ENCODE peak calls at places on chromosomes 3 and 15, in eight cellular contexts. F is Peyer's patch, J is endothelial cell of umbilical vein, M is fibroblast of lung, Q is PC-3, L is thyroid gland, R is body of pancreas, U is right lobe of liver. K is an unnamed sample.

GRCh38 chr3:197286678-197287077 is 11.7 kb downstream of the DLG1 start:
- DNase-seq in F (no peak), J (no peak), M (no peak), Q (no peak), L (no peak), R (no peak), U (no peak), K (no peak)

GRCh38 chr3:112092439-112093179 is 6.4 kb downstream of the C3orf52 start:
- DNase-seq in F (no peak), J (no peak), M (peak; percentile 24), Q (no peak), L (peak; percentile 44), R (no peak), U (no peak), K (no peak)

GRCh38 chr3:43411429-43411828 is 125.1 kb downstream of the SNRK start:
- DNase-seq in F (no peak), J (no peak), M (no peak), Q (no peak), L (peak; percentile 74), R (no peak), U (no peak), K (no peak)

GRCh38 chr3:170471149-170471548 is 52.5 kb downstream of the CLDN11 start:
- DNase-seq in F (no peak), J (no peak), M (peak; percentile 51), Q (no peak), L (no peak), R (no peak), U (no peak), K (no peak)

GRCh38 chr15:80379671-80380070 is 24.5 kb upstream of the ARNT2 start:
- DNase-seq in F (no peak), J (no peak), M (no peak), Q (no peak), L (no peak), R (no peak), U (no peak), K (no peak)

GRCh38 chr15:41332788-41333527 is at the start of gene NUSAP1:
- DNase-seq in F (no peak), J (no peak), M (no peak), Q (no peak), L (no peak), R (no peak), U (no peak), K (no peak)

GRCh38 chr15:40343512-40343911 is 2.8 kb upstream of the CCDC9B start:
- DNase-seq in F (no peak), J (peak; percentile 93), M (peak; percentile 87), Q (peak; percentile 97), L (no peak), R (no peak), U (no peak), K (no peak)

GRCh38 chr3:162073422-162073821 is 576.8 kb downstream of the OTOL1 start:
- DNase-seq in F (no peak), J (no peak), M (no peak), Q (no peak), L (no peak), R (no peak), U (no peak), K (no peak)

GRCh38 chr3:158352551-158352950 is 218.4 kb upstream of the MLF1 start:
- DNase-seq in F (no peak), J (no peak), M (peak; percentile 28), Q (no peak), L (no peak), R (no peak), U (no peak), K (no peak)

GRCh38 chr3:23111799-23112198 is 91.3 kb upstream of the UBE2E2 start:
- DNase-seq in F (no peak), J (no peak), M (no peak), Q (no peak), L (no peak), R (no peak), U (no peak), K (no peak)

GRCh38 chr3:23108651-23109050 is 94.5 kb upstream of the UBE2E2 start:
- DNase-seq in F (no peak), J (no peak), M (no peak), Q (no peak), L (no peak), R (no peak), U (no peak), K (no peak)

GRCh38 chr3:23113455-23114171 is 89.5 kb upstream of the UBE2E2 start:
- DNase-seq in F (no peak), J (no peak), M (peak; percentile 72), Q (peak; percentile 89), L (no peak), R (no peak), U (no peak), K (no peak)

GRCh38 chr3:23112491-23112890 is 90.6 kb upstream of the UBE2E2 start:
- DNase-seq in F (no peak), J (no peak), M (no peak), Q (peak; percentile 11), L (no peak), R (no peak), U (no peak), K (no peak)

GRCh38 chr3:23111286-23111685 is 91.8 kb upstream of the UBE2E2 start:
- DNase-seq in F (no peak), J (no peak), M (no peak), Q (no peak), L (no peak), R (no peak), U (no peak), K (no peak)
- H3K27me3 ChIP-seq in F (no peaks in the 10 kb centered on the region), J (no peaks in the 10 kb centered on the region), M (no peaks in the 10 kb centered on the region), Q (no peaks in the 10 kb centered on the region), L (no peaks in the 10 kb centered on the region), R (no peaks in the 10 kb centered on the region), U (no peaks in the 10 kb centered on the region), K (no peaks in the 10 kb centered on the region)

GRCh38 chr3:52036829-52037228 is 19.5 kb downstream of the DUSP7 start:
- DNase-seq in F (no peak), J (no peak), M (no peak), Q (peak; percentile 39), L (no peak), R (no peak), U (no peak), K (no peak)
- TF ChIP-seq CTCF in F (no peak), J (no peak), M (no peak), Q (peak; percentile 39), L (no peak), R (no peak), U (no peak), K (no peak)

DNA sequence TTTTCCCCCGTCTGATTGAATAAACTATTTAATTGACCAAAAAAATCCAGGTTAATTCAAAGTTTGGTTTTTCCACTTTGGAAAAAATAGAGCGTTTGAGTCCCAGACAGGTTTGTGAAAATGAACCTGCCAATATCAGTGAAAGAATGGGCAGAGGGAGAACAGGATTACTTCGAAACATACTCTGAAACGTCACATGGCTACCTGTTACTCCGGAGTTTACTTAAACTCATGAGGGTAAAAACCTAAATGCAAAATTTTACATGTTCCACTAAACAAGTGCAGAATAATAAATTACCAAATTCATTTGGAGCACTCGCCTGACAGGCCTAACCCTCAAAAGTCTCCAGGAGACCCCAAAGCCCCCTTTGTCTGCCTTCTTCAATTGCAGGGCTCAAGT is 419.9 kb downstream of the MECOM start:
- DNase-seq in F (no peak), J (no peak), M (no peak), Q (no peak), L (no peak), R (no peak), U (no peak), K (no peak)
- H3K4me3 ChIP-seq in F (no peak overlapping the region), J (peak overlapping the region; percentile 42), M (no peak overlapping the region), Q (no peak overlapping the region), L (no peak overlapping the region), R (no peak overlapping the region), U (no peak overlapping the region), K (no peak overlapping the region)

GRCh38 chr3:195662-196061 is 901 bp upstream of the CHL1 start:
- DNase-seq in F (no peak), J (no peak), M (no peak), Q (no peak), L (no peak), R (no peak), U (no peak), K (no peak)
- H3K27me3 ChIP-seq in F (peaks cover 15% of the 10 kb centered on the region), J (no peaks in the 10 kb centered on the region), M (no peaks in the 10 kb centered on the region), Q (peaks cover 35% of the 10 kb centered on the region), L (peaks cover 4% of the 10 kb centered on the region), R (peaks cover 26% of the 10 kb centered on the region), U (peaks cover 8% of the 10 kb centered on the region), K (no peaks in the 10 kb centered on the region)

DNA sequence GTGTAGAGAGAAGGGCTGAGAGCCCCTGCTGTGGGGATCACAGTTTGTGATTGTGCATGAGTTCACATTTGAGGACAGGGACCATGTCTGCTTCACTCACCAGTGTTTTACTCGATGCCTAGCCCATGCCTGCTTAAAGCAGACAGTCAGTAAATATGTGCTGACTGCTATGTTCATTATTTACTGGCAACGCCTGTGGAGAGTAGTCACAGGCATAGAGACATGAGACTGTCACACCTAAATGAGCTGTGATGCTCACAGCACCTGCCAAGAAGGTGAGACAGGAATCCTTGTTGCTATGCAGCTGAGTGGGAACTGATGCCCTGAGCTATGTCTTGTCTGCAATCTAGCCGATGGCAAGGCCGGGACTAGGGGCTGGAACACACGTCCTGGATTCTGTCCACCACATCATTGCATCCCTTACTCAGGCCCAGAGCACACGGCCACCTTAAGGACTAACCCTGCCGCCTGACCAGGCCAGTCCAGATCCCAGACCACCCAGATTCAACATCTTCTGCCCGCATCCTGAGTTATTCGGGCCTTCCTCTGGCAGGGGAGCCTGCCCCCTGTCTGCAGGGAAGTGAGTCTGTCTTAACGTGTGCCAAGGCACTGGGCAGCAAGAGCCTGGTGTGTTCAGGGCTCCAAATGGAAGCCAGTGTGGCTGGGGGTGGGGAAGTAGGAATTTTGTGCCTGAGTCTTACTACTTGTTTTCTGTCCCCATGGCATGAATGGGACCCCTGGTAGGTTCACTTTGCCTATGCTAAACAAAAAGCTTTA is 44.8 kb downstream of the FGD5 start:
- DNase-seq in F (no peak), J (peak; percentile 40), M (no peak), Q (no peak), L (no peak), R (no peak), U (no peak), K (no peak)
- TF ChIP-seq CTCF in F (no peak), J (peak; percentile 53), M (peak; percentile 27), Q (peak; percentile 44), L (peak; percentile 21), R (no peak), U (no peak), K (peak; percentile 33)

K was measured in GM06990.